ENCODE peak calls at places on chromosome 17, in nine cellular contexts. One of them, this sample, is unnamed.

GRCh38 chr17:60598001-60598736 is 1.8 kb upstream of the PPM1D start:
- DNase-seq in hepatocyte: no peak
- DNase-seq in CD8-positive, alpha-beta T cell: no peak
- DNase-seq in CD4-positive, alpha-beta T cell: no peak
- DNase-seq in BJ: no peak
- DNase-seq in chondrocyte: no peak
- DNase-seq in cardiac fibroblast: no peak
- DNase-seq in uterus: no peak
- DNase-seq in GM23338: no peak
- DNase-seq in this sample: no peak

GRCh38 chr17:28563475-28563874 is 7.8 kb downstream of the PIGS start:
- DNase-seq in hepatocyte: no peak
- DNase-seq in CD8-positive, alpha-beta T cell: no peak
- DNase-seq in CD4-positive, alpha-beta T cell: no peak
- DNase-seq in BJ: peak; percentile 28
- DNase-seq in chondrocyte: no peak
- DNase-seq in cardiac fibroblast: peak; percentile 70
- DNase-seq in uterus: no peak
- DNase-seq in GM23338: no peak
- DNase-seq in this sample: no peak

GRCh38 chr17:47941998-47942490 is 673 bp downstream of the PNPO start:
- DNase-seq in hepatocyte: no peak
- DNase-seq in CD8-positive, alpha-beta T cell: no peak
- DNase-seq in CD4-positive, alpha-beta T cell: no peak
- DNase-seq in BJ: no peak
- DNase-seq in chondrocyte: no peak
- DNase-seq in cardiac fibroblast: no peak
- DNase-seq in uterus: no peak
- DNase-seq in GM23338: peak; percentile 21
- DNase-seq in this sample: no peak

GRCh38 chr17:29514792-29515191 is 52.0 kb downstream of the ABHD15 start:
- DNase-seq in hepatocyte: no peak
- DNase-seq in CD8-positive, alpha-beta T cell: no peak
- DNase-seq in CD4-positive, alpha-beta T cell: no peak
- DNase-seq in BJ: no peak
- DNase-seq in chondrocyte: no peak
- DNase-seq in cardiac fibroblast: peak; percentile 56
- DNase-seq in uterus: no peak
- DNase-seq in GM23338: no peak
- DNase-seq in this sample: no peak

GRCh38 chr17:40909351-40909750 is 24.3 kb upstream of the KRT20 start:
- DNase-seq in hepatocyte: peak; percentile 95
- DNase-seq in CD8-positive, alpha-beta T cell: peak; percentile 61
- DNase-seq in CD4-positive, alpha-beta T cell: peak; percentile 66
- DNase-seq in BJ: peak; percentile 83
- DNase-seq in chondrocyte: no peak
- DNase-seq in cardiac fibroblast: peak; percentile 97
- DNase-seq in uterus: peak; percentile 92
- DNase-seq in GM23338: peak; percentile 88
- DNase-seq in this sample: peak; percentile 71

GRCh38 chr17:47852113-47852949 is 1.4 kb upstream of the SP6 start:
- DNase-seq in hepatocyte: no peak
- DNase-seq in CD8-positive, alpha-beta T cell: no peak
- DNase-seq in CD4-positive, alpha-beta T cell: no peak
- DNase-seq in BJ: no peak
- DNase-seq in chondrocyte: peak; percentile 46
- DNase-seq in cardiac fibroblast: no peak
- DNase-seq in uterus: no peak
- DNase-seq in GM23338: peak; percentile 10
- DNase-seq in this sample: no peak

GRCh38 chr17:81354252-81354943 is 40.9 kb upstream of the BAHCC1 start:
- DNase-seq in hepatocyte: no peak
- DNase-seq in CD8-positive, alpha-beta T cell: no peak
- DNase-seq in CD4-positive, alpha-beta T cell: no peak
- DNase-seq in BJ: no peak
- DNase-seq in chondrocyte: no peak
- DNase-seq in cardiac fibroblast: no peak
- DNase-seq in uterus: no peak
- DNase-seq in GM23338: no peak
- DNase-seq in this sample: no peak

GRCh38 chr17:41522301-41523224 is 3.9 kb upstream of the KRT15 start:
- DNase-seq in hepatocyte: peak; percentile 69
- DNase-seq in CD8-positive, alpha-beta T cell: no peak
- DNase-seq in CD4-positive, alpha-beta T cell: no peak
- DNase-seq in BJ: no peak
- DNase-seq in chondrocyte: no peak
- DNase-seq in cardiac fibroblast: no peak
- DNase-seq in uterus: no peak
- DNase-seq in GM23338: peak; percentile 18
- DNase-seq in this sample: no peak

GRCh38 chr17:31532161-31532515 is 140.7 kb downstream of the RAB11FIP4 start:
- DNase-seq in hepatocyte: no peak
- DNase-seq in CD8-positive, alpha-beta T cell: no peak
- DNase-seq in CD4-positive, alpha-beta T cell: no peak
- DNase-seq in BJ: no peak
- DNase-seq in chondrocyte: no peak
- DNase-seq in cardiac fibroblast: no peak
- DNase-seq in uterus: no peak
- DNase-seq in GM23338: no peak
- DNase-seq in this sample: no peak

GRCh38 chr17:31535581-31535981 is 144.1 kb downstream of the RAB11FIP4 start:
- DNase-seq in hepatocyte: no peak
- DNase-seq in CD8-positive, alpha-beta T cell: no peak
- DNase-seq in CD4-positive, alpha-beta T cell: no peak
- DNase-seq in BJ: no peak
- DNase-seq in chondrocyte: no peak
- DNase-seq in cardiac fibroblast: no peak
- DNase-seq in uterus: no peak
- DNase-seq in GM23338: no peak
- DNase-seq in this sample: no peak

GRCh38 chr17:31534223-31534888 is 142.9 kb downstream of the RAB11FIP4 start:
- DNase-seq in hepatocyte: no peak
- DNase-seq in CD8-positive, alpha-beta T cell: no peak
- DNase-seq in CD4-positive, alpha-beta T cell: no peak
- DNase-seq in BJ: no peak
- DNase-seq in chondrocyte: no peak
- DNase-seq in cardiac fibroblast: peak; percentile 43
- DNase-seq in uterus: no peak
- DNase-seq in GM23338: no peak
- DNase-seq in this sample: no peak

GRCh38 chr17:31532526-31532925 is 141.1 kb downstream of the RAB11FIP4 start:
- DNase-seq in hepatocyte: no peak
- DNase-seq in CD8-positive, alpha-beta T cell: no peak
- DNase-seq in CD4-positive, alpha-beta T cell: no peak
- DNase-seq in BJ: no peak
- DNase-seq in chondrocyte: no peak
- DNase-seq in cardiac fibroblast: no peak
- DNase-seq in uterus: no peak
- DNase-seq in GM23338: no peak
- DNase-seq in this sample: no peak

GRCh38 chr17:31533546-31534155 is 142.2 kb downstream of the RAB11FIP4 start:
- DNase-seq in hepatocyte: peak; percentile 71
- DNase-seq in CD8-positive, alpha-beta T cell: no peak
- DNase-seq in CD4-positive, alpha-beta T cell: no peak
- DNase-seq in BJ: no peak
- DNase-seq in chondrocyte: no peak
- DNase-seq in cardiac fibroblast: peak; percentile 76
- DNase-seq in uterus: no peak
- DNase-seq in GM23338: peak; percentile 82
- DNase-seq in this sample: peak; percentile 44
- TF ChIP-seq CTCF in hepatocyte: peak; percentile 33
- TF ChIP-seq CTCF in CD8-positive, alpha-beta T cell: no peak
- TF ChIP-seq CTCF in CD4-positive, alpha-beta T cell: no peak
- TF ChIP-seq CTCF in BJ: peak; percentile 45
- TF ChIP-seq CTCF in chondrocyte: peak; percentile 74
- TF ChIP-seq CTCF in cardiac fibroblast: no peak
- TF ChIP-seq CTCF in uterus: no peak
- TF ChIP-seq CTCF in GM23338: peak; percentile 70
- TF ChIP-seq CTCF in this sample: no peak

GRCh38 chr17:63848834-63849689 is 6.6 kb upstream of the SMARCD2 start:
- DNase-seq in hepatocyte: peak; percentile 94
- DNase-seq in CD8-positive, alpha-beta T cell: peak; percentile 95
- DNase-seq in CD4-positive, alpha-beta T cell: peak; percentile 92
- DNase-seq in BJ: no peak
- DNase-seq in chondrocyte: no peak
- DNase-seq in cardiac fibroblast: peak; percentile 93
- DNase-seq in uterus: peak; percentile 84
- DNase-seq in GM23338: peak; percentile 96
- DNase-seq in this sample: peak; percentile 87
- TF ChIP-seq CTCF in hepatocyte: peak; percentile 71
- TF ChIP-seq CTCF in CD8-positive, alpha-beta T cell: peak; percentile 73
- TF ChIP-seq CTCF in CD4-positive, alpha-beta T cell: peak; percentile 77
- TF ChIP-seq CTCF in BJ: peak; percentile 74
- TF ChIP-seq CTCF in chondrocyte: peak; percentile 65
- TF ChIP-seq CTCF in cardiac fibroblast: peak; percentile 64
- TF ChIP-seq CTCF in uterus: peak; percentile 45
- TF ChIP-seq CTCF in GM23338: peak; percentile 84
- TF ChIP-seq CTCF in this sample: peak; percentile 47

GRCh38 chr17:55453836-55454557 is 32.4 kb upstream of the MMD start:
- DNase-seq in hepatocyte: no peak
- DNase-seq in CD8-positive, alpha-beta T cell: no peak
- DNase-seq in CD4-positive, alpha-beta T cell: no peak
- DNase-seq in BJ: no peak
- DNase-seq in chondrocyte: no peak
- DNase-seq in cardiac fibroblast: no peak
- DNase-seq in uterus: no peak
- DNase-seq in GM23338: peak; percentile 14
- DNase-seq in this sample: no peak
- TF ChIP-seq CTCF in hepatocyte: no peak
- TF ChIP-seq CTCF in CD8-positive, alpha-beta T cell: no peak
- TF ChIP-seq CTCF in CD4-positive, alpha-beta T cell: no peak
- TF ChIP-seq CTCF in BJ: no peak
- TF ChIP-seq CTCF in chondrocyte: no peak
- TF ChIP-seq CTCF in cardiac fibroblast: no peak
- TF ChIP-seq CTCF in uterus: no peak
- TF ChIP-seq CTCF in GM23338: no peak
- TF ChIP-seq CTCF in this sample: no peak

GRCh38 chr17:15210247-15210646 is 54.9 kb downstream of the PMP22 start:
- DNase-seq in hepatocyte: no peak
- DNase-seq in CD8-positive, alpha-beta T cell: no peak
- DNase-seq in CD4-positive, alpha-beta T cell: no peak
- DNase-seq in BJ: no peak
- DNase-seq in chondrocyte: no peak
- DNase-seq in cardiac fibroblast: no peak
- DNase-seq in uterus: no peak
- DNase-seq in GM23338: no peak
- DNase-seq in this sample: no peak

GRCh38 chr17:15216481-15216880 is 48.6 kb downstream of the PMP22 start:
- DNase-seq in hepatocyte: no peak
- DNase-seq in CD8-positive, alpha-beta T cell: no peak
- DNase-seq in CD4-positive, alpha-beta T cell: no peak
- DNase-seq in BJ: no peak
- DNase-seq in chondrocyte: no peak
- DNase-seq in cardiac fibroblast: no peak
- DNase-seq in uterus: no peak
- DNase-seq in GM23338: no peak
- DNase-seq in this sample: no peak

DNA sequence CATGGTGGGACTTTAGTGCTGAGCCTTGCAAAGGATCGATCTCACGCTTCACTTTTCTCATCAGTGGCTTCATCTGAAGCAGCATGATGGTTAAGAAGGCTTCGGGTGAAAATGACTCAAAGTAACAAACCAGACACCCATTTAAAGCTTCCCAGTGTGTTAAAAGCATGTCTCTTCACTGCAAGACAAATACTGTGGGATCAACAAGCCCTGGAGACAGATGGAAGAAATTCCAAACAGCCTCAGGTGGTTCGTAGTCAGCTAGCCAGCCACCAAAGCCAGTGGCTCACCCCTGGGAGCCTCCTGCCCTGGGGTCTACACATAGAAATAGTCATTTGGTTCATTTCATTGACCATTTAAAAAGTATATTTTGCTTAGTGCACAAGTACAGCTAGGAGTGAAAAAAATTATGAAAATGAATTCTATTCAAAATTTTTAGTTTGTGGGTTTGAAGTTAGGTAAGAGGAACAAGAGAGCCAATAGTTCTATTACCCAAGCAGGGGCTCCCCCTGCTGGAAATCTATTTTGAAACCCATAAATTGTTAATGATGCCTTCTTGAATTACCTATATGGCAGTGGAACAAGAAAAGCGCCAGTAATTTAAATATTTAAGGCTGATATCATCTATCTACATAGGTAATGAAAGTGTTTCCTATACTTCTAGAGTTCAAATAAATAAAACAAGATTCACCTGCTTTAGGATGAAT is 51.6 kb downstream of the PMP22 start:
- DNase-seq in hepatocyte: no peak
- DNase-seq in CD8-positive, alpha-beta T cell: no peak
- DNase-seq in CD4-positive, alpha-beta T cell: no peak
- DNase-seq in BJ: no peak
- DNase-seq in chondrocyte: no peak
- DNase-seq in cardiac fibroblast: peak; percentile 24
- DNase-seq in uterus: no peak
- DNase-seq in GM23338: peak; percentile 72
- DNase-seq in this sample: peak; percentile 15
- TF ChIP-seq CTCF in hepatocyte: peak; percentile 42
- TF ChIP-seq CTCF in CD8-positive, alpha-beta T cell: no peak
- TF ChIP-seq CTCF in CD4-positive, alpha-beta T cell: no peak
- TF ChIP-seq CTCF in BJ: peak; percentile 48
- TF ChIP-seq CTCF in chondrocyte: peak; percentile 79
- TF ChIP-seq CTCF in cardiac fibroblast: peak; percentile 31
- TF ChIP-seq CTCF in uterus: no peak
- TF ChIP-seq CTCF in GM23338: peak; percentile 52
- TF ChIP-seq CTCF in this sample: peak; percentile 59

This sample was measured in nephron progenitor cell.